ENCODE peak calls at places on chromosomes 16 and 17, in ten cellular contexts. W is transverse colon, O is A549, I is HCT116, S is choroid plexus epithelial cell, C is fibroblast of villous mesenchyme, Q is bronchial epithelial cell, X is fibroblast of mammary gland, V is cardiac fibroblast, D is AG09309. J is an unnamed sample.

GRCh38 chr16:88730632-88731607 is 24.6 kb downstream of the CTU2 start:
- DNase-seq in W (no peak), O (no peak), I (no peak), S (peak), C (no peak), Q (no peak), X (no peak), V (peak), D (no peak), J (peak)

GRCh38 chr17:55668581-55668980 is 54.1 kb downstream of the TMEM100 start:
- DNase-seq in W (no peak), O (no peak), I (no peak), S (no peak), C (no peak), Q (no peak), X (no peak), V (no peak), D (no peak), J (no peak)

GRCh38 chr16:57807968-57808528 is 5.8 kb upstream of the KIFC3 start:
- DNase-seq in W (peak), O (peak), I (peak), S (peak), C (peak), Q (peak), X (peak), V (peak), D (peak), J (peak)

GRCh38 chr16:75758215-75758614 is 31.9 kb upstream of the CPHXL start:
- DNase-seq in W (no peak), O (no peak), I (no peak), S (peak), C (peak), Q (no peak), X (peak), V (peak), D (no peak), J (peak)

GRCh38 chr17:59754547-59754946 is 47.1 kb downstream of the VMP1 start:
- DNase-seq in W (no peak), O (peak), I (peak), S (peak), C (peak), Q (peak), X (peak), V (peak), D (peak), J (peak)

GRCh38 chr17:82320956-82321927 is 3.8 kb upstream of the CD7 start:
- DNase-seq in W (peak), O (peak), I (no peak), S (no peak), C (no peak), Q (no peak), X (no peak), V (peak), D (no peak), J (peak)

GRCh38 chr16:22007509-22008214 is at the start of gene MOSMO:
- DNase-seq in W (peak), O (peak), I (no peak), S (peak), C (peak), Q (peak), X (peak), V (peak), D (no peak), J (peak)

GRCh38 chr17:39235555-39236221 is 9.9 kb upstream of the STAC2 start:
- DNase-seq in W (peak), O (peak), I (peak), S (peak), C (peak), Q (peak), X (peak), V (peak), D (no peak), J (peak)

DNA sequence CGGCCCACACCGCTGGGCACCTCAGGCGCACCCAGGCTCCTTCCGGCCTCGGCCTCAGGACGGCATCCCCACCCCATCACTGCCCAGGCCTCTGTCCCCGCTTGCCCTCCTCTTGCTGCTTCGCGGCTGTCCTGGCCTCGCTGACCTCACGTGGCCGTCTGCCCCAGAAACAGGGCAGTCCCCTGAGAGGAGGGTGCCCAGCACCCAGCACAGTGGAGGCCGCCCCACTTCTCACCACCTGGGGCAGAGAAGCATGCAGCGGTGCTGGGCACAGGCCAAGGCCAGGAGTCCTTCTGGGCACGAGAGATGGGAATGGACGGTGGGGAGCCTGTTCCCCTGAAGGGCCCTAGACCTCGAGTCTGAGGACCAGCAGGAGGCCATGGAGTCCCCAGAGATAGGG is 8.9 kb downstream of the HAGH start:
- DNase-seq in W (no peak), O (no peak), I (no peak), S (no peak), C (no peak), Q (no peak), X (no peak), V (no peak), D (no peak), J (no peak)
- H3K4me3 ChIP-seq in W (no peak), O (no peak), I (no peak), S (no peak), C (no peak), Q (no peak), X (no peak), V (no peak), D (no peak), J (no peak)

GRCh38 chr17:8383143-8383974 is at the start of gene RPL26:
- DNase-seq in W (peak), O (peak), I (peak), S (peak), C (peak), Q (peak), X (peak), V (peak), D (peak), J (peak)
- TF ChIP-seq CTCF in W (peak), O (peak), I (peak), S (peak), C (peak), Q (peak), X (peak), V (peak), D (peak), J (peak)

DNA sequence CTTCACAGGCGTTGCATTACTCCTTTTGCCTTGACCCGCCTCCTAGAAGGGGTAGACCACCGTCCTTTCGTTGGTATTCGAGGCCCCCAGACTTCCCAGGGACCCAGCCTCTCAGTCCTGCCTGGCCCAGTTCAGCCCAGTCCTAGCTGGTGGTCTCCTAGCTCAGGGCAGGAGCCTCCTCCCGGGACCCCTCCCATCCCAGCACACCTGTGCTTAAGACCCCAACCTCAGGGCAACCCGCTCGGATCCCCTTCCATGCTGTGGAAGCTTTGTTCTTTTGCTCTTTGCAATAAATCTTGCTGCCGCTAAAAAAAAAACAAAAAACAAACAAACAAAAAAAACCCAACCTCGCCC is 842 bp downstream of the PYDC1 start:
- DNase-seq in W (no peak), O (no peak), I (no peak), S (no peak), C (no peak), Q (no peak), X (no peak), V (no peak), D (no peak), J (no peak)
- H3K4me3 ChIP-seq in W (no peak), O (peak), I (peak), S (no peak), C (no peak), Q (no peak), X (no peak), V (no peak), D (no peak), J (no peak)

GRCh38 chr17:31061678-31062077 is 33.1 kb upstream of the NF1 start:
- DNase-seq in W (no peak), O (no peak), I (no peak), S (no peak), C (no peak), Q (no peak), X (peak), V (no peak), D (no peak), J (no peak)
- TF ChIP-seq CTCF in W (no peak), O (no peak), I (peak), S (peak), C (peak), Q (peak), X (peak), V (peak), D (no peak), J (no peak)

GRCh38 chr16:53673189-53673588 is 30.5 kb downstream of the RPGRIP1L start:
- DNase-seq in W (no peak), O (no peak), I (no peak), S (no peak), C (no peak), Q (no peak), X (no peak), V (no peak), D (no peak), J (no peak)

GRCh38 chr16:53668869-53669268 is 34.8 kb downstream of the RPGRIP1L start:
- DNase-seq in W (no peak), O (no peak), I (no peak), S (no peak), C (peak), Q (no peak), X (peak), V (peak), D (no peak), J (peak)

GRCh38 chr16:53678155-53678554 is 25.5 kb downstream of the RPGRIP1L start:
- DNase-seq in W (no peak), O (no peak), I (no peak), S (no peak), C (no peak), Q (no peak), X (no peak), V (no peak), D (no peak), J (no peak)

GRCh38 chr16:53666816-53667415 is 36.7 kb downstream of the RPGRIP1L start:
- DNase-seq in W (no peak), O (no peak), I (no peak), S (no peak), C (no peak), Q (no peak), X (no peak), V (no peak), D (peak), J (no peak)

DNA sequence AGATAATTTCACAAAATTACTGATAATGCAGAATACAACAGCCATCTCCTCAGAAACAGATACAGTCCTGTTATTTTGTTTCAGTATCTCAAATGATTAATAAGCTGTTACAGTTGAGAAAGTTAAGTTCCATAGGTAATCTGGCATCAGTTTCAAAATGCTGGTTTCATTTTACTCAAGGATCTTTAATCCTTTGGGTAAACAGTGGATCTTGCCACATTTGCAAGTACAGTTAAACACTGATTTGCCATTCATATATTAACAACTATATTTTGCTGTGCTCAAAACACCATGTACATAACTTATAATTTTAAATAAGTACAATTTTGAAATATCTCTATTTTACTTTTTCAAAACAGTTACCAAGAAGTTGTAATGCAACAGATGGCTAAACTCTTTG is 31.2 kb downstream of the RPGRIP1L start:
- DNase-seq in W (no peak), O (no peak), I (no peak), S (no peak), C (peak), Q (peak), X (no peak), V (no peak), D (no peak), J (no peak)
- H3K4me3 ChIP-seq in W (no peak), O (no peak), I (no peak), S (no peak), C (no peak), Q (no peak), X (no peak), V (no peak), D (no peak), J (no peak)

GRCh38 chr17:78250891-78251772 is 19.7 kb downstream of the TMEM235 start:
- DNase-seq in W (peak), O (peak), I (peak), S (peak), C (peak), Q (peak), X (peak), V (peak), D (no peak), J (peak)
- TF ChIP-seq CTCF in W (peak), O (peak), I (peak), S (peak), C (peak), Q (peak), X (peak), V (peak), D (peak), J (peak)

DNA sequence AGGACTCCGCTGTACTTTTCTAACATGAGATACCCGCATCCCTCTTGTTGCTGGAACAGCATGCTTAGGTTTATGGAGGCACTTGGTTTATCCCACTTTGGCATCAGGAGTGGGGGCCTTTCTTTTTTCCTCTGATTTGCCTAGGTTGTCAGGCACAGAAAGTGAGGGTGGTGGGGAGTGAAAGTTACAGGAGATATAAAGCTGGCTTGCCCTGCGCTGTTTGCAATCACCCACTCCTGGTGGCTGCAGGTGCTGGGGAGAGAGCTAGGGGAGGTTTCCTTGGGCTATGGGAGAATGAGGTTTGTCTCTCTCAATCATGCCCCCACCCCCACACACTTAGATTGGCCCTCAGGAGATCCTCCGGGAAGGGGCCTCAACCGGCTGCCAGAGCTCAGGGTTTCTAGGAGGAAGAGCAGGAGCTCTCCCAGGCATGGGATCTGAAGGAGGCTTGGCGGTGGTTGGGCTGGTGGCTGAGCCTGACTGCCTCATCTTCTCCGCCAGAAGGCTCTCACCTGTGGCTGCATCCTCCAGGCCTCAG is 1.4 kb downstream of the WSCD1 start:
- DNase-seq in W (no peak), O (no peak), I (no peak), S (no peak), C (no peak), Q (no peak), X (no peak), V (no peak), D (no peak), J (no peak)
- H3K4me3 ChIP-seq in W (peak), O (peak), I (no peak), S (no peak), C (no peak), Q (no peak), X (no peak), V (no peak), D (no peak), J (no peak)

GRCh38 chr17:80504671-80505413 is 28.4 kb upstream of the NPTX1 start:
- DNase-seq in W (no peak), O (peak), I (no peak), S (peak), C (peak), Q (no peak), X (peak), V (peak), D (no peak), J (peak)
- TF ChIP-seq CTCF in W (no peak), O (peak), I (no peak), S (peak), C (no peak), Q (no peak), X (peak), V (peak), D (peak), J (no peak)

DNA sequence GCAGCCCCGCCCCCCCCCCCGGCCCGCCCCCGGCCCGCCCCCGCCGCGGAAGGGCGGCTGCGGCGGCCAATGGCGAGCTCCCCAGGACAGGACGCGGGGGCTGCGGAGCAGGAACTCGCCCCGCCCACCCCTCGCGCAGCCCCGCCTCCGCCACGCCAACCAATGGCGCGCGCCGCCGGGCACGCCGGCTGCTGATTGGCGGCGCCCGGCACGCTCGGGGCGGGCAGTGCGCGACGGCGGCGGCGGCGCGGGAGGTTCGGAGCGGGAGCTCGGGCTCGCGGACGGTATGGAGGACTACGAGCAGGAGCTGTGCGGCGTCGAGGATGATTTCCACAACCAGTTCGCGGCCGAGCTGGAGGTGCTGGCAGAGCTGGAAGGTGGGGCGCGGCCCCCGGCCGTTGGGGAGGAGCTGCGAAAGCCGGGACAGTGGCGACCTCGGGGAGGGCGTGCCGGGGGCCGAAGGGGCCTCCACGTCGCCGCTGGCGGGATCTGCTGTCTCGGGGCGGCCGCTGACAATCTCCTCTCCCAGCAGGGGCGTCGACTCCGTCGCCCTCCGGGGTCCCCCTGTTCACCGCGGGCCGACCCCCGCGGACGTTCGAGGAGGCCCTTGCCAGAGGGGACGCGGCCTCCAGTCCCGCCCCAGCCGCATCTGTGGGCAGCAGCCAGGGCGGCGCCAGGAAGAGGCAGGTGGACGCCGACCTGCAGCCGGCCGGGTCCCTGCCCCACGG is at the start of gene CHTF18:
- DNase-seq in W (peak), O (peak), I (peak), S (peak), C (peak), Q (peak), X (peak), V (peak), D (peak), J (peak)
- H3K4me3 ChIP-seq in W (peak), O (peak), I (peak), S (peak), C (peak), Q (peak), X (peak), V (peak), D (peak), J (peak)

J was measured in fibroblast of pulmonary artery.